ENCODE peak calls at places on chromosome 20, in eight cellular contexts. One of them, this sample, is unnamed.

GRCh38 chr20:4898282-4898681 is 103.0 kb downstream of the SLC23A2 start:
- DNase-seq in endothelial cell of umbilical vein: peak
- DNase-seq in lower leg skin: no peak
- DNase-seq in AG04450: peak
- DNase-seq in astrocyte of the spinal cord: peak
- DNase-seq in heart left ventricle: no peak
- DNase-seq in colonic mucosa: peak
- DNase-seq in fibroblast of pulmonary artery: peak
- DNase-seq in this sample: peak

GRCh38 chr20:61967300-61967699 is 98.4 kb downstream of the TAF4 start:
- DNase-seq in endothelial cell of umbilical vein: no peak
- DNase-seq in lower leg skin: peak
- DNase-seq in AG04450: no peak
- DNase-seq in astrocyte of the spinal cord: no peak
- DNase-seq in heart left ventricle: no peak
- DNase-seq in colonic mucosa: no peak
- DNase-seq in fibroblast of pulmonary artery: no peak
- DNase-seq in this sample: no peak

GRCh38 chr20:63317601-63318291 is 24.8 kb downstream of the COL20A1 start:
- DNase-seq in endothelial cell of umbilical vein: no peak
- DNase-seq in lower leg skin: peak
- DNase-seq in AG04450: no peak
- DNase-seq in astrocyte of the spinal cord: no peak
- DNase-seq in heart left ventricle: peak
- DNase-seq in colonic mucosa: no peak
- DNase-seq in fibroblast of pulmonary artery: no peak
- DNase-seq in this sample: no peak

GRCh38 chr20:24963672-24964517 is 14.8 kb downstream of the CST7 start:
- DNase-seq in endothelial cell of umbilical vein: no peak
- DNase-seq in lower leg skin: peak
- DNase-seq in AG04450: no peak
- DNase-seq in astrocyte of the spinal cord: no peak
- DNase-seq in heart left ventricle: no peak
- DNase-seq in colonic mucosa: no peak
- DNase-seq in fibroblast of pulmonary artery: no peak
- DNase-seq in this sample: no peak

GRCh38 chr20:34242879-34243278 is 1.7 kb downstream of the ASIP start:
- DNase-seq in endothelial cell of umbilical vein: no peak
- DNase-seq in lower leg skin: no peak
- DNase-seq in AG04450: no peak
- DNase-seq in astrocyte of the spinal cord: no peak
- DNase-seq in heart left ventricle: no peak
- DNase-seq in colonic mucosa: no peak
- DNase-seq in fibroblast of pulmonary artery: no peak
- DNase-seq in this sample: no peak

GRCh38 chr20:56032251-56032650 is 26.9 kb upstream of the CBLN4 start:
- DNase-seq in endothelial cell of umbilical vein: no peak
- DNase-seq in lower leg skin: no peak
- DNase-seq in AG04450: no peak
- DNase-seq in astrocyte of the spinal cord: peak
- DNase-seq in heart left ventricle: no peak
- DNase-seq in colonic mucosa: no peak
- DNase-seq in fibroblast of pulmonary artery: peak
- DNase-seq in this sample: peak

GRCh38 chr20:53794529-53795115 is 201.0 kb upstream of the ZNF217 start:
- DNase-seq in endothelial cell of umbilical vein: no peak
- DNase-seq in lower leg skin: peak
- DNase-seq in AG04450: no peak
- DNase-seq in astrocyte of the spinal cord: peak
- DNase-seq in heart left ventricle: no peak
- DNase-seq in colonic mucosa: no peak
- DNase-seq in fibroblast of pulmonary artery: no peak
- DNase-seq in this sample: no peak

GRCh38 chr20:721876-722275 is 46.3 kb upstream of the SCRT2 start:
- DNase-seq in endothelial cell of umbilical vein: no peak
- DNase-seq in lower leg skin: no peak
- DNase-seq in AG04450: no peak
- DNase-seq in astrocyte of the spinal cord: no peak
- DNase-seq in heart left ventricle: no peak
- DNase-seq in colonic mucosa: no peak
- DNase-seq in fibroblast of pulmonary artery: no peak
- DNase-seq in this sample: no peak

GRCh38 chr20:62852841-62853240 is 8.8 kb downstream of the TCFL5 start:
- DNase-seq in endothelial cell of umbilical vein: no peak
- DNase-seq in lower leg skin: no peak
- DNase-seq in AG04450: no peak
- DNase-seq in astrocyte of the spinal cord: no peak
- DNase-seq in heart left ventricle: no peak
- DNase-seq in colonic mucosa: no peak
- DNase-seq in fibroblast of pulmonary artery: no peak
- DNase-seq in this sample: no peak

GRCh38 chr20:15789083-15789482 is 784.2 kb downstream of the KIF16B start:
- DNase-seq in endothelial cell of umbilical vein: peak
- DNase-seq in lower leg skin: no peak
- DNase-seq in AG04450: no peak
- DNase-seq in astrocyte of the spinal cord: no peak
- DNase-seq in heart left ventricle: no peak
- DNase-seq in colonic mucosa: no peak
- DNase-seq in fibroblast of pulmonary artery: no peak
- DNase-seq in this sample: no peak

GRCh38 chr20:4812641-4813075 is 90.9 kb downstream of the PRND start:
- DNase-seq in endothelial cell of umbilical vein: no peak
- DNase-seq in lower leg skin: no peak
- DNase-seq in AG04450: no peak
- DNase-seq in astrocyte of the spinal cord: no peak
- DNase-seq in heart left ventricle: no peak
- DNase-seq in colonic mucosa: no peak
- DNase-seq in fibroblast of pulmonary artery: no peak
- DNase-seq in this sample: no peak

GRCh38 chr20:13029687-13030510 is 21.1 kb downstream of the SPTLC3 start:
- DNase-seq in endothelial cell of umbilical vein: peak
- DNase-seq in lower leg skin: peak
- DNase-seq in AG04450: peak
- DNase-seq in astrocyte of the spinal cord: peak
- DNase-seq in heart left ventricle: no peak
- DNase-seq in colonic mucosa: peak
- DNase-seq in fibroblast of pulmonary artery: peak
- DNase-seq in this sample: peak

GRCh38 chr20:51310216-51310615 is 232.3 kb downstream of the NFATC2 start:
- DNase-seq in endothelial cell of umbilical vein: no peak
- DNase-seq in lower leg skin: no peak
- DNase-seq in AG04450: no peak
- DNase-seq in astrocyte of the spinal cord: no peak
- DNase-seq in heart left ventricle: no peak
- DNase-seq in colonic mucosa: no peak
- DNase-seq in fibroblast of pulmonary artery: peak
- DNase-seq in this sample: no peak

GRCh38 chr20:20795721-20796120 is 83.3 kb upstream of the RALGAPA2 start:
- DNase-seq in endothelial cell of umbilical vein: no peak
- DNase-seq in lower leg skin: no peak
- DNase-seq in AG04450: no peak
- DNase-seq in astrocyte of the spinal cord: no peak
- DNase-seq in heart left ventricle: no peak
- DNase-seq in colonic mucosa: no peak
- DNase-seq in fibroblast of pulmonary artery: no peak
- DNase-seq in this sample: no peak

GRCh38 chr20:57097245-57097935 is 169.1 kb downstream of the BMP7 start:
- DNase-seq in endothelial cell of umbilical vein: no peak
- DNase-seq in lower leg skin: no peak
- DNase-seq in AG04450: no peak
- DNase-seq in astrocyte of the spinal cord: no peak
- DNase-seq in heart left ventricle: no peak
- DNase-seq in colonic mucosa: no peak
- DNase-seq in fibroblast of pulmonary artery: no peak
- DNase-seq in this sample: no peak

GRCh38 chr20:24684954-24685691 is 215.7 kb downstream of the SYNDIG1 start:
- DNase-seq in endothelial cell of umbilical vein: no peak
- DNase-seq in lower leg skin: peak
- DNase-seq in AG04450: no peak
- DNase-seq in astrocyte of the spinal cord: no peak
- DNase-seq in heart left ventricle: no peak
- DNase-seq in colonic mucosa: no peak
- DNase-seq in fibroblast of pulmonary artery: no peak
- DNase-seq in this sample: no peak

GRCh38 chr20:21235713-21236445 is 67.3 kb upstream of the XRN2 start:
- DNase-seq in endothelial cell of umbilical vein: peak
- DNase-seq in lower leg skin: peak
- DNase-seq in AG04450: peak
- DNase-seq in astrocyte of the spinal cord: peak
- DNase-seq in heart left ventricle: peak
- DNase-seq in colonic mucosa: peak
- DNase-seq in fibroblast of pulmonary artery: peak
- DNase-seq in this sample: peak

GRCh38 chr20:48267825-48268615 is 482.7 kb upstream of the SULF2 start:
- DNase-seq in endothelial cell of umbilical vein: no peak
- DNase-seq in lower leg skin: peak
- DNase-seq in AG04450: no peak
- DNase-seq in astrocyte of the spinal cord: no peak
- DNase-seq in heart left ventricle: no peak
- DNase-seq in colonic mucosa: no peak
- DNase-seq in fibroblast of pulmonary artery: no peak
- DNase-seq in this sample: no peak

GRCh38 chr20:58930496-58930895 is 50.6 kb upstream of the NELFCD start:
- DNase-seq in endothelial cell of umbilical vein: no peak
- DNase-seq in lower leg skin: no peak
- DNase-seq in AG04450: no peak
- DNase-seq in astrocyte of the spinal cord: no peak
- DNase-seq in heart left ventricle: no peak
- DNase-seq in colonic mucosa: no peak
- DNase-seq in fibroblast of pulmonary artery: no peak
- DNase-seq in this sample: peak

DNA sequence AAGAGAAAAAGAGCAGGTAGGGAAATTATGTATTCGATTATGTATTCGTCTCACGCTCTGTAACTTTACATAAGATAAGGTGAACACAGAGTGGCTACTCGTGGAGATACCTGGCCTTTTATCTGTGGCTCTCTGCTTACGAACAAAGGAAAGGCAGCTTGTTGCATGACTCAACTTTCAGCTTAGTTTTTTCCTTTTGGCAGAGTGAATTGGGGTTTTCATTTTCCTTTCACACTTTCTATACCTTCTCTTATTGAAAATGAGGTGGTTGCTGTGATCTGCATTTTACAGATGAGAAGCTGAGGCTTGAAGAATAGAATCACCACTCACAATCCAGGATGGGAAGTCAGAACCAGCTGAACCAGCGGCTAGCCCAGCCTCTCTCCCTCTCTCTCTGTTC is 13.3 kb upstream of the KCNK15 start:
- DNase-seq in endothelial cell of umbilical vein: no peak
- DNase-seq in lower leg skin: no peak
- DNase-seq in AG04450: no peak
- DNase-seq in astrocyte of the spinal cord: no peak
- DNase-seq in heart left ventricle: no peak
- DNase-seq in colonic mucosa: no peak
- DNase-seq in fibroblast of pulmonary artery: no peak
- DNase-seq in this sample: peak
- TF ChIP-seq CTCF in endothelial cell of umbilical vein: no peak
- TF ChIP-seq CTCF in lower leg skin: no peak
- TF ChIP-seq CTCF in AG04450: no peak
- TF ChIP-seq CTCF in astrocyte of the spinal cord: no peak
- TF ChIP-seq CTCF in heart left ventricle: no peak
- TF ChIP-seq CTCF in colonic mucosa: no peak
- TF ChIP-seq CTCF in fibroblast of pulmonary artery: no peak
- TF ChIP-seq CTCF in this sample: no peak

GRCh38 chr20:46296526-46297250 is 11.6 kb downstream of the CDH22 start:
- DNase-seq in endothelial cell of umbilical vein: no peak
- DNase-seq in lower leg skin: no peak
- DNase-seq in AG04450: no peak
- DNase-seq in astrocyte of the spinal cord: no peak
- DNase-seq in heart left ventricle: no peak
- DNase-seq in colonic mucosa: no peak
- DNase-seq in fibroblast of pulmonary artery: no peak
- DNase-seq in this sample: no peak

GRCh38 chr20:46299078-46299477 is 9.2 kb downstream of the CDH22 start:
- DNase-seq in endothelial cell of umbilical vein: no peak
- DNase-seq in lower leg skin: no peak
- DNase-seq in AG04450: no peak
- DNase-seq in astrocyte of the spinal cord: no peak
- DNase-seq in heart left ventricle: no peak
- DNase-seq in colonic mucosa: no peak
- DNase-seq in fibroblast of pulmonary artery: no peak
- DNase-seq in this sample: no peak

GRCh38 chr20:46289416-46289815 is 18.9 kb downstream of the CDH22 start:
- DNase-seq in endothelial cell of umbilical vein: no peak
- DNase-seq in lower leg skin: no peak
- DNase-seq in AG04450: no peak
- DNase-seq in astrocyte of the spinal cord: no peak
- DNase-seq in heart left ventricle: no peak
- DNase-seq in colonic mucosa: no peak
- DNase-seq in fibroblast of pulmonary artery: no peak
- DNase-seq in this sample: no peak

GRCh38 chr20:46298374-46298773 is 9.9 kb downstream of the CDH22 start:
- DNase-seq in endothelial cell of umbilical vein: no peak
- DNase-seq in lower leg skin: no peak
- DNase-seq in AG04450: no peak
- DNase-seq in astrocyte of the spinal cord: no peak
- DNase-seq in heart left ventricle: no peak
- DNase-seq in colonic mucosa: no peak
- DNase-seq in fibroblast of pulmonary artery: no peak
- DNase-seq in this sample: no peak

GRCh38 chr20:46293084-46293483 is 15.2 kb downstream of the CDH22 start:
- DNase-seq in endothelial cell of umbilical vein: peak
- DNase-seq in lower leg skin: no peak
- DNase-seq in AG04450: peak
- DNase-seq in astrocyte of the spinal cord: peak
- DNase-seq in heart left ventricle: no peak
- DNase-seq in colonic mucosa: no peak
- DNase-seq in fibroblast of pulmonary artery: peak
- DNase-seq in this sample: peak
- TF ChIP-seq CTCF in endothelial cell of umbilical vein: no peak
- TF ChIP-seq CTCF in lower leg skin: no peak
- TF ChIP-seq CTCF in AG04450: no peak
- TF ChIP-seq CTCF in astrocyte of the spinal cord: no peak
- TF ChIP-seq CTCF in heart left ventricle: no peak
- TF ChIP-seq CTCF in colonic mucosa: no peak
- TF ChIP-seq CTCF in fibroblast of pulmonary artery: no peak
- TF ChIP-seq CTCF in this sample: no peak

GRCh38 chr20:3407426-3408250 is at the start of gene DNAAF9:
- DNase-seq in endothelial cell of umbilical vein: peak
- DNase-seq in lower leg skin: peak
- DNase-seq in AG04450: no peak
- DNase-seq in astrocyte of the spinal cord: peak
- DNase-seq in heart left ventricle: peak
- DNase-seq in colonic mucosa: peak
- DNase-seq in fibroblast of pulmonary artery: peak
- DNase-seq in this sample: peak
- TF ChIP-seq CTCF in endothelial cell of umbilical vein: peak
- TF ChIP-seq CTCF in lower leg skin: no peak
- TF ChIP-seq CTCF in AG04450: no peak
- TF ChIP-seq CTCF in astrocyte of the spinal cord: no peak
- TF ChIP-seq CTCF in heart left ventricle: peak
- TF ChIP-seq CTCF in colonic mucosa: no peak
- TF ChIP-seq CTCF in fibroblast of pulmonary artery: no peak
- TF ChIP-seq CTCF in this sample: peak

DNA sequence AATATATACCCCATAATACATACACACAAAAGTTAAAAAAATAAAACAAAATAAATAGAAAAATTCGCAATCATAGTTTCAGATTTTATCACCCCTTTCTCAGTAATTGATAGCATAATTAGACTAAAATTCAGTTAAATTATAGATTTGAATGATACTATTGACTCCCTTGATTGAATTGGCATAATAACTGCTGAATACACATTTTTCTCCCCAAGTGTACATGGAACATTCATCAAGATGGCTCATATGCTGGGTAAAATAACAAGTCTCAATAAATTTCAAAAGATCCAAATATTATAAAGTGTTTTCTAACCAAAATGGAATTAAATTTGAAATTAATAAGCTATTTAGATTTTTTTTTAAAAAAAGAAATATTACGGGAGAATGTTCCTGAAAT is 616.1 kb downstream of the MAFB start:
- DNase-seq in endothelial cell of umbilical vein: no peak
- DNase-seq in lower leg skin: no peak
- DNase-seq in AG04450: no peak
- DNase-seq in astrocyte of the spinal cord: no peak
- DNase-seq in heart left ventricle: no peak
- DNase-seq in colonic mucosa: no peak
- DNase-seq in fibroblast of pulmonary artery: no peak
- DNase-seq in this sample: no peak
- TF ChIP-seq CTCF in endothelial cell of umbilical vein: no peak
- TF ChIP-seq CTCF in lower leg skin: no peak
- TF ChIP-seq CTCF in AG04450: no peak
- TF ChIP-seq CTCF in astrocyte of the spinal cord: no peak
- TF ChIP-seq CTCF in heart left ventricle: no peak
- TF ChIP-seq CTCF in colonic mucosa: no peak
- TF ChIP-seq CTCF in fibroblast of pulmonary artery: no peak
- TF ChIP-seq CTCF in this sample: no peak